ENCODE peak calls at places on chromosomes 13 and 19, in ten cellular contexts. U is heart left ventricle, W is endothelial cell, Z is HFF-Myc, B is activated B cell treated with CpG ODN at 0.5 μM for 24 hours, L is cardiac fibroblast, H is uterus, Y is hepatocyte, I is nephron progenitor cell, S is GM13977. A is an unnamed sample.

GRCh38 chr19:3171894-3172679 is 6.5 kb upstream of the S1PR4 start:
- DNase-seq in U (no peak), W (no peak), Z (no peak), B (no peak), L (no peak), H (no peak), Y (peak), I (no peak), S (no peak), A (peak)

GRCh38 chr13:101127741-101128353 is 288.5 kb downstream of the NALCN start:
- DNase-seq in U (no peak), W (peak), Z (peak), B (no peak), L (peak), H (no peak), Y (peak), I (peak), S (peak), A (peak)

GRCh38 chr19:2775556-2776430 is 7.3 kb downstream of the SGTA start:
- DNase-seq in U (peak), W (no peak), Z (no peak), B (peak), L (peak), H (peak), Y (peak), I (no peak), S (peak), A (no peak)

GRCh38 chr13:49584771-49585182 is 581 bp downstream of the RCBTB1 start:
- DNase-seq in U (no peak), W (no peak), Z (no peak), B (no peak), L (peak), H (no peak), Y (peak), I (no peak), S (no peak), A (no peak)

GRCh38 chr19:45186509-45187334 is 8.1 kb downstream of the BLOC1S3 start:
- DNase-seq in U (no peak), W (no peak), Z (no peak), B (no peak), L (peak), H (no peak), Y (no peak), I (no peak), S (no peak), A (no peak)

GRCh38 chr13:35891973-35892441 is 239.2 kb downstream of the DCLK1 start:
- DNase-seq in U (no peak), W (no peak), Z (no peak), B (no peak), L (peak), H (no peak), Y (peak), I (no peak), S (no peak), A (peak)

GRCh38 chr13:76697277-76697676 is 188.9 kb downstream of the KCTD12 start:
- DNase-seq in U (no peak), W (no peak), Z (no peak), B (no peak), L (no peak), H (no peak), Y (no peak), I (no peak), S (no peak), A (no peak)

GRCh38 chr13:110485604-110486003 is 75.9 kb downstream of the RAB20 start:
- DNase-seq in U (no peak), W (no peak), Z (no peak), B (no peak), L (no peak), H (no peak), Y (no peak), I (peak), S (no peak), A (no peak)

GRCh38 chr19:40580619-40581018 is 3.9 kb downstream of the SHKBP1 start:
- DNase-seq in U (no peak), W (no peak), Z (no peak), B (no peak), L (no peak), H (no peak), Y (no peak), I (no peak), S (no peak), A (no peak)

GRCh38 chr19:38003427-38004099 is 96.6 kb downstream of the SIPA1L3 start:
- DNase-seq in U (peak), W (peak), Z (peak), B (peak), L (peak), H (peak), Y (peak), I (peak), S (no peak), A (peak)
- TF ChIP-seq CTCF in U (no peak), W (no peak), Z (no peak), B (no peak), L (no peak), H (no peak), Y (no peak), I (no peak), S (no peak), A (no peak)

DNA sequence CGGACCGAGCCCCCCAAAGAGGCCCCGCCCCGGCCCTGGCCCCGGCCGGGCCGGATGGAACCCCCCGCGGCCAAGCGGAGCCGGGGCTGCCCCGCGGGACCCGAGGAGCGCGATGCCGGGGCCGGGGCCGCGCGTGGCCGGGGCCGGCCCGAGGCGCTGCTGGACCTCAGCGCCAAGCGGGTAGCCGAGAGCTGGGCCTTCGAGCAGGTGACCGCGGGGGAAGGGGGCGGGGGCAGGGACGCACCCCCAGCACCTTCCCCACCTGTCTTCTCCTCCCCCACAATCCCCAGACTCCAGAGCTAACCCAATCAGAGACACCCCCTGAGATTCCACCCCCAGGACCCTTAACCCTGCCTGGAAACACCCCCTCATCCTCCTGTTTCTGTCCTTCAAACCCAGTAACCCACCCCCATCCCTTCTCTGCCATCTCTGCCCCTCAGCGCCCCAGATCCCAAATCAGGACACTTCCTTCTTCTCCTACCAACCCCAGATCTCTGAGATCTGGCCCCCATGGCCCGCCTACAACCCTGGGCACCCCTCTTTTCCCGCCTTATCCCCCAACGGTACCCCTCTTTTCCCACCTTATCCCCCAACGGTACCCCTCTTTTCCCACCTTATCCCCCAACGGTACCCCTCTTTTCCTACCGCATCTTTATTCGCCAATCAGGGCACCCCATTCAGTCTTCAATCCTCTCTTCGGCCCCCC is 505 bp downstream of the ZSWIM4 start:
- DNase-seq in U (peak), W (no peak), Z (no peak), B (no peak), L (peak), H (no peak), Y (peak), I (no peak), S (peak), A (peak)
- TF ChIP-seq CTCF in U (no peak), W (no peak), Z (no peak), B (no peak), L (no peak), H (no peak), Y (no peak), I (no peak), S (no peak), A (no peak)

DNA sequence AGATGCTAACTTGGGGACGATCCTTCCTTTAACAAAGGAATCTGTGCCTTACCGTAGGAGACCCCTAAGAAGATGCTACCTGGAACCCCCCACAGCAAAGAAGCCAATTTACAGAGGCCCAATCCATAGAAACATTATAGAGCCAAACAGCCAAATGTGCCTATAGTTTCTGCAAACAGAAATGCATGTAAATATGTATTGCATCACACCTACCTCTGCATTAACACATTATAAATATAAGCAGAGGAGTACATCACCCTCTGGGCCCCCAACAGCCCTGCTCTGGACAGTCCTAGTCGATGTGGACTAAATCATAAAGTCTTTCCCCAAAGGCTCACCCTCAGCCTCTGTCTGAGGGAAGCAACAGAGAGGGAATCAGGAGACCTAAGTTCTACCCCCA is 25.8 kb downstream of the ZNF541 start:
- DNase-seq in U (no peak), W (no peak), Z (no peak), B (no peak), L (no peak), H (no peak), Y (no peak), I (no peak), S (no peak), A (no peak)
- TF ChIP-seq CTCF in U (no peak), W (no peak), Z (no peak), B (no peak), L (no peak), H (no peak), Y (no peak), I (no peak), S (no peak), A (no peak)

GRCh38 chr19:41707502-41707812 is 969 bp upstream of the CEACAM5 start:
- DNase-seq in U (no peak), W (no peak), Z (no peak), B (peak), L (no peak), H (peak), Y (no peak), I (no peak), S (no peak), A (no peak)
- TF ChIP-seq CTCF in U (no peak), W (no peak), Z (no peak), B (no peak), L (no peak), H (no peak), Y (no peak), I (no peak), S (no peak), A (no peak)

GRCh38 chr13:43303040-43303729 is 279.8 kb downstream of the DNAJC15 start:
- DNase-seq in U (peak), W (peak), Z (peak), B (no peak), L (peak), H (no peak), Y (peak), I (peak), S (no peak), A (peak)
- TF ChIP-seq CTCF in U (peak), W (no peak), Z (peak), B (no peak), L (peak), H (peak), Y (peak), I (peak), S (peak), A (peak)

GRCh38 chr13:94199135-94199534 is 280.3 kb downstream of the DCT start:
- DNase-seq in U (no peak), W (no peak), Z (no peak), B (no peak), L (no peak), H (no peak), Y (no peak), I (no peak), S (no peak), A (no peak)
- TF ChIP-seq CTCF in U (no peak), W (no peak), Z (no peak), B (no peak), L (no peak), H (no peak), Y (no peak), I (no peak), S (no peak), A (no peak)